ENCODE peak calls at places on chromosomes 13 and 19, in six cellular contexts. N, I, W, U, D and H are unnamed samples.
A peak's percentile ranks its signal among the peaks of the same experiment; 100 is the strongest.

GRCh38 chr13:19862511-19863313 is 737 bp downstream of the ZMYM5 start:
- DNase-seq in N (peak; percentile 13), I (peak; percentile 63), W (no peak), U (peak; percentile 24), D (no peak), H (peak; percentile 21)

GRCh38 chr13:79225487-79226232 is 180.4 kb downstream of the RBM26 start:
- DNase-seq in N (no peak), I (no peak), W (no peak), U (no peak), D (no peak), H (no peak)

GRCh38 chr13:112838038-112838965 is 130.7 kb upstream of the MCF2L start:
- DNase-seq in N (no peak), I (no peak), W (no peak), U (no peak), D (no peak), H (no peak)

GRCh38 chr19:44142014-44142523 is 715 bp downstream of the ZNF234 start:
- DNase-seq in N (no peak), I (peak; percentile 45), W (peak; percentile 2), U (peak; percentile 26), D (no peak), H (no peak)

GRCh38 chr19:8571006-8571411 is 6.2 kb downstream of the MYO1F start:
- DNase-seq in N (no peak), I (no peak), W (peak; percentile 34), U (no peak), D (no peak), H (no peak)

GRCh38 chr13:101473458-101473857 is 21.0 kb downstream of the ITGBL1 start:
- DNase-seq in N (no peak), I (no peak), W (no peak), U (no peak), D (no peak), H (no peak)

GRCh38 chr13:39273953-39274352 is 235.7 kb downstream of the NHLRC3 start:
- DNase-seq in N (no peak), I (no peak), W (no peak), U (peak; percentile 6), D (no peak), H (no peak)

GRCh38 chr19:46287585-46287984 is 9.3 kb upstream of the HIF3A start:
- DNase-seq in N (no peak), I (no peak), W (no peak), U (peak; percentile 27), D (no peak), H (no peak)

GRCh38 chr19:17762505-17763229 is 11.4 kb downstream of the FCHO1 start:
- DNase-seq in N (no peak), I (peak; percentile 92), W (peak; percentile 59), U (peak; percentile 83), D (no peak), H (no peak)

GRCh38 chr13:24097064-24097463 is 63.5 kb upstream of the SPATA13 start:
- DNase-seq in N (no peak), I (no peak), W (peak; percentile 71), U (no peak), D (peak; percentile 16), H (no peak)

GRCh38 chr13:47216176-47216822 is 319.4 kb upstream of the HTR2A start:
- DNase-seq in N (no peak), I (no peak), W (no peak), U (no peak), D (no peak), H (no peak)

GRCh38 chr19:47176627-47177090 is 46.0 kb downstream of the SAE1 start:
- DNase-seq in N (no peak), I (no peak), W (no peak), U (no peak), D (no peak), H (no peak)

GRCh38 chr19:35264281-35265125 is 4.3 kb upstream of the USF2 start:
- DNase-seq in N (no peak), I (no peak), W (no peak), U (no peak), D (no peak), H (no peak)
- TF ChIP-seq POLR2A in N (peak; percentile 49), I (no peak), W (peak; percentile 61), U (peak; percentile 27), D (no peak), H (peak; percentile 10)

GRCh38 chr19:49301866-49302252 is 23.1 kb downstream of the SLC6A16 start:
- DNase-seq in N (no peak), I (peak; percentile 38), W (no peak), U (no peak), D (no peak), H (no peak)

GRCh38 chr19:49297403-49297802 is 27.6 kb downstream of the SLC6A16 start:
- DNase-seq in N (no peak), I (no peak), W (no peak), U (no peak), D (no peak), H (no peak)

GRCh38 chr19:49295208-49295880 is 29.6 kb downstream of the SLC6A16 start:
- DNase-seq in N (no peak), I (no peak), W (no peak), U (no peak), D (no peak), H (no peak)

DNA sequence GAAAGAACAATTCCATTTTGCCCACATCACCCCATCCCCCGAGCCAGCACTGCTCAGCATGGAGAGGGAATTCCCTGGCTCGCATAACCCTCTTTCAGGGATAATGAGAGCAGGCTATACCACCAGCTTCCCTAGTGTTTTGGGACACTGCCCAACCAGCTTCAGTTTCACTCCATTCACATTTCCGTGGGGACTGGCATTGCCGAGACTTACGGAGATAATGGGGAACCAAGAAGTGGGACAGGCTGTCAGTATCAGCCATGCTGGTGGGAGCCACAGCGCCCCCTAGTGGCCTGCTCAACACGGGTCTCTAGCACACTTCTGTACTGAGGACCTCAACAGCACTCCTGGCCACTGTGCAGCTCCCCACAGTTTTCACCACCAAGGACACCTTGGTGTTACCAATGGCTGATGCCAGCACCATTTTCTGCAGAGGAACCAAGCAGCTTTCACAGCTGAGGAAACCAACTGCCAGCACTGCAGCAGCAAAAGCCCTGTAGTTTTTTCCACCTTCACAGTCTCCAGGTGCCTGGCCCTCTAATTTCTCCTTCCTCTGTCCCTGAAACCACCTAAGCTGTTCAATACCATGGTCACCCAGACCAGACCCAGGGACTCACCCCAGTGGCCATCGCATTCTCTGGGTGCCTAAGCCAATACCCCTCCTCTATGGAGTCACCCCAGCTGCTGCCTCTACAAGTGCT is 23.7 kb downstream of the SLC6A16 start:
- DNase-seq in N (peak; percentile 73), I (peak; percentile 95), W (peak; percentile 23), U (peak; percentile 87), D (peak; percentile 40), H (peak; percentile 70)
- TF ChIP-seq TAF1 in N (no peak), I (peak; percentile 47), W (no peak), U (no peak), D (no peak), H (no peak)

GRCh38 chr19:58381460-58382220 is 810 bp upstream of the ZNF837 start:
- DNase-seq in N (no peak), I (no peak), W (no peak), U (no peak), D (no peak), H (no peak)
- TF ChIP-seq POLR2A in N (no peak), I (no peak), W (no peak), U (no peak), D (no peak), H (no peak)

GRCh38 chr19:40246292-40247073 is 20.0 kb upstream of the CCNP start:
- DNase-seq in N (no peak), I (no peak), W (no peak), U (no peak), D (no peak), H (no peak)
- TF ChIP-seq TAF1 in N (no peak), I (no peak), W (no peak), U (no peak), D (no peak), H (no peak)

GRCh38 chr19:14091086-14091884 is 734 bp upstream of the SAMD1 start:
- DNase-seq in N (peak; percentile 81), I (peak; percentile 76), W (peak; percentile 44), U (peak; percentile 79), D (no peak), H (peak; percentile 87)
- TF ChIP-seq POLR2A in N (peak; percentile 71), I (no peak), W (peak; percentile 81), U (peak; percentile 67), D (peak; percentile 89), H (no peak)

DNA sequence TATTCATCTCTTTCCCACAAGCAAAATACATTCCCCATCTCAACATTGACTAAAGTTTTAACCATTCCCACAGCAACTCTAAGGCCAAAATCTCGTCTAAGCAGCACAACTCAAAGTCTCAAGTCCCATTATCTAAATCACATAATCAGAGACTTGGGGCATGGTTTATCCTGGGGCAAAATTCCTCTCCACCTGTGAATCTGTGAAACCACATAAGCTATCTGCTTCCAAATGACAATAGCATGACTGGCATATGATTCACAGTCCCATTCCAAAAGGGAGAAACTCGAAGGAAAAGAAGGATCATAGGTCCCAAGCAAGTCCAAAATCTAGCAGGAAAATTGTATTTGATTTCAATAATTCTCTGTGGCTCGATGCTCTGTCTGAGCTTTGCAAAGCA is 73.0 kb downstream of the ANKRD10 start:
- DNase-seq in N (no peak), I (no peak), W (no peak), U (no peak), D (no peak), H (no peak)
- TF ChIP-seq TAF1 in N (no peak), I (no peak), W (no peak), U (no peak), D (no peak), H (no peak)

GRCh38 chr13:51978836-51979556 is 32.3 kb downstream of the ATP7B start:
- DNase-seq in N (no peak), I (no peak), W (peak; percentile 90), U (peak; percentile 80), D (no peak), H (no peak)
- TF ChIP-seq POLR2A in N (no peak), I (no peak), W (no peak), U (peak; percentile 58), D (no peak), H (no peak)